ENCODE peak calls at places on chromosomes 4 and X, in six cellular contexts. E is osteoblast, M is small intestine, C is lower lobe of right lung, W is aorta, Y is GM23248. U is an unnamed sample. For H3K36me3, the result is how much of the 10 kb centered on the place peaks cover.

GRCh38 chrX:122641826-122642225 is 542.3 kb upstream of the GRIA3 start:
- DNase-seq in Y (peak), W (no peak), M (no peak), E (no peak), C (no peak), U (no peak)

GRCh38 chr4:13670456-13671150 is 43.1 kb upstream of the BOD1L1 start:
- DNase-seq in M (no peak), E (no peak), W (no peak), C (no peak), Y (no peak), U (no peak)

GRCh38 chr4:14994242-14994641 is 8.0 kb upstream of the CPEB2 start:
- DNase-seq in Y (peak), C (no peak), E (peak), M (no peak), W (no peak), U (no peak)

GRCh38 chr4:55367084-55367722 is 21.2 kb downstream of the SRD5A3 start:
- DNase-seq in Y (no peak), W (no peak), C (no peak), E (no peak), M (no peak), U (no peak)

GRCh38 chr4:141352328-141352727 is 131.6 kb downstream of the ZNF330 start:
- DNase-seq in W (no peak), C (no peak), Y (no peak), M (no peak), E (no peak), U (no peak)

GRCh38 chr4:98430708-98431403 is 169.7 kb downstream of the RAP1GDS1 start:
- DNase-seq in W (no peak), C (no peak), M (no peak), Y (peak), E (peak), U (peak)

GRCh38 chr4:71472946-71473345 is 134.1 kb downstream of the SLC4A4 start:
- DNase-seq in C (no peak), W (no peak), Y (peak), M (no peak), E (peak), U (peak)

GRCh38 chr4:73139991-73140390 is 70.5 kb upstream of the COX18 start:
- DNase-seq in M (no peak), Y (no peak), W (no peak), C (no peak), E (no peak), U (peak)

GRCh38 chr4:117421706-117422105 is 336.3 kb upstream of the TRAM1L1 start:
- DNase-seq in E (no peak), W (no peak), Y (no peak), C (no peak), M (no peak), U (no peak)

GRCh38 chr4:109303141-109303499 is 662 bp upstream of the COL25A1 start:
- DNase-seq in C (no peak), M (peak), Y (peak), E (peak), W (no peak), U (peak)

GRCh38 chr4:70583952-70584834 is 7.9 kb upstream of the AMBN start:
- DNase-seq in M (peak), C (no peak), E (no peak), Y (no peak), W (no peak), U (no peak)

GRCh38 chr4:126106658-126107057 is 791.9 kb downstream of the FAT4 start:
- DNase-seq in W (no peak), M (no peak), E (no peak), C (no peak), Y (peak), U (no peak)

GRCh38 chr4:4559596-4559995 is 17.7 kb upstream of the STX18 start:
- DNase-seq in M (no peak), C (no peak), Y (peak), E (peak), W (no peak), U (peak)

GRCh38 chrX:123590842-123591491 is 141.9 kb downstream of the THOC2 start:
- DNase-seq in M (peak), W (no peak), C (no peak), Y (peak), E (peak), U (no peak)

GRCh38 chr4:4462970-4463369 is 76.1 kb downstream of the NSG1 start:
- DNase-seq in W (no peak), E (peak), Y (no peak), M (no peak), C (no peak), U (no peak)

GRCh38 chrX:39730671-39731389 is 366.9 kb downstream of the BCOR start:
- DNase-seq in Y (peak), M (peak), C (peak), E (peak), W (peak), U (peak)

GRCh38 chr4:20203508-20203907 is 48.2 kb upstream of the SLIT2 start:
- DNase-seq in C (no peak), M (no peak), W (no peak), Y (peak), E (no peak), U (peak)

GRCh38 chrX:16917120-16917519 is 29.3 kb upstream of the REPS2 start:
- DNase-seq in E (no peak), M (no peak), C (no peak), Y (no peak), W (no peak), U (no peak)

GRCh38 chrX:16918979-16919378 is 27.5 kb upstream of the REPS2 start:
- DNase-seq in E (no peak), C (no peak), M (no peak), Y (no peak), W (no peak), U (no peak)

DNA sequence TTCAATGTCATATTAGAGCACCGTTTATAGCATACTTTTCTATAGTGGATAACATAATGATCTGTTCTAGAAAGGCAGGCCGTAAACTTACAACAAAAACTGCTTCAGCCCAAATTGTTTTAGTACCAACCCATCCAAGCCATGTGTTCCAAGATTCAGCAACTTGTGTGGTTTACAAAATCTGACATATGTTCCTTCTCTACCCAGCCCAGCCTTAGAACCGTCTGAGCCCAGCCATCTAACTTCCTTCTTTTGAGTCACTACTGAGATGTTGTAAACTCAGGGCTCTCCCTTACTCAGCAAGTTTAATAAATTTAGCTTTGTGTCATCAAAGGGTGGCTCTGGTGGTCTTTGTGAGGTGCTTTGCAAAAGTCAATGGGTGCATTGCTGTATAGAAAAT is 32.4 kb upstream of the REPS2 start:
- DNase-seq in M (no peak), Y (peak), C (no peak), W (no peak), E (no peak), U (no peak)
- H3K4me3 ChIP-seq in M (no peak), Y (no peak), C (no peak), W (no peak), E (no peak), U (no peak)

GRCh38 chr4:88514557-88515511 is 8.7 kb downstream of the PYURF start:
- DNase-seq in E (no peak), M (no peak), Y (no peak), C (no peak), W (no peak), U (no peak)
- H3K36me3 ChIP-seq in E (under half), M (under half), Y (under half), C (under half), W (under half), U (under half)

GRCh38 chrX:133214316-133214715 is 3.8 kb downstream of the TFDP3 start:
- DNase-seq in C (no peak), E (no peak), Y (peak), M (no peak), W (no peak), U (no peak)
- H3K4me3 ChIP-seq in C (no peak), E (no peak), Y (no peak), M (no peak), W (no peak), U (no peak)

DNA sequence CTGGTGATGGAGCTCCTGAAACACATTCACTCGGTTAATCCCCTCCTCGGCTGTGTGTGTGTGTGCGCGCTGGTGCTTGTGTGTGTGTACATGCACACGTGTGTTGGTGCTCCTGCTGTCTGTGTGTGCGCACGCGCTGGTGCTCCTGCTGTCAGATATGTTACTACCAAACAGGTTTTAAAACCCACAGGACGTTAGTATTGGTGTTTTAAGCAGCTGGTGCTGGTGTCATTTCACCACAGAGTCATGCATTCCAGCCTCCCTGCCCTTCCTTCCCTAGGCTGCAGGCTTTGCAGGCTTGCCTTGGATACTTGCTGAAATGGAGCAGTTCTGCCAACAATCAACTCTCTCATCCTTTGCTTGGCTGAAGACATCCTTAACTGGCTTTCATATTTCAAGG is 48.1 kb upstream of the CPLX1 start:
- DNase-seq in C (no peak), E (no peak), M (no peak), W (no peak), Y (no peak), U (no peak)
- H3K36me3 ChIP-seq in C (half or more), E (half or more), M (under half), W (under half), Y (under half), U (half or more)

U was measured in adipocyte.